ENCODE peak calls at places on chromosome 11, in ten cellular contexts. One of them, this sample, is unnamed.

GRCh38 chr11:34721646-34722045 is 100.8 kb downstream of the EHF start:
- DNase-seq in gastrocnemius medialis: no peak
- DNase-seq in NB4: no peak
- DNase-seq in IMR-90: peak; percentile 27
- DNase-seq in HCT116: no peak
- DNase-seq in K562: no peak
- DNase-seq in body of pancreas: no peak
- DNase-seq in A549: no peak
- DNase-seq in heart left ventricle: no peak
- DNase-seq in uterus: no peak
- DNase-seq in this sample: no peak

GRCh38 chr11:71151561-71151960 is 100.8 kb downstream of the SHANK2 start:
- DNase-seq in gastrocnemius medialis: no peak
- DNase-seq in NB4: no peak
- DNase-seq in IMR-90: no peak
- DNase-seq in HCT116: no peak
- DNase-seq in K562: no peak
- DNase-seq in body of pancreas: no peak
- DNase-seq in A549: no peak
- DNase-seq in heart left ventricle: no peak
- DNase-seq in uterus: no peak
- DNase-seq in this sample: no peak

GRCh38 chr11:68038718-68039525 is at the start of gene TCIRG1:
- DNase-seq in gastrocnemius medialis: peak; percentile 83
- DNase-seq in NB4: peak; percentile 88
- DNase-seq in IMR-90: peak; percentile 70
- DNase-seq in HCT116: peak; percentile 49
- DNase-seq in K562: peak; percentile 90
- DNase-seq in body of pancreas: peak; percentile 93
- DNase-seq in A549: peak; percentile 80
- DNase-seq in heart left ventricle: peak; percentile 92
- DNase-seq in uterus: peak; percentile 87
- DNase-seq in this sample: peak; percentile 84

GRCh38 chr11:113532697-113533424 is 57.7 kb upstream of the DRD2 start:
- DNase-seq in gastrocnemius medialis: peak; percentile 48
- DNase-seq in NB4: peak; percentile 68
- DNase-seq in IMR-90: peak; percentile 71
- DNase-seq in HCT116: peak; percentile 49
- DNase-seq in K562: peak; percentile 71
- DNase-seq in body of pancreas: peak; percentile 77
- DNase-seq in A549: peak; percentile 52
- DNase-seq in heart left ventricle: peak; percentile 79
- DNase-seq in uterus: peak; percentile 66
- DNase-seq in this sample: peak; percentile 71

GRCh38 chr11:33899383-33900037 is 7.6 kb upstream of the LMO2 start:
- DNase-seq in gastrocnemius medialis: peak; percentile 88
- DNase-seq in NB4: no peak
- DNase-seq in IMR-90: peak; percentile 66
- DNase-seq in HCT116: peak; percentile 43
- DNase-seq in K562: peak; percentile 52
- DNase-seq in body of pancreas: peak; percentile 63
- DNase-seq in A549: peak; percentile 31
- DNase-seq in heart left ventricle: peak; percentile 86
- DNase-seq in uterus: peak; percentile 88
- DNase-seq in this sample: peak; percentile 97

GRCh38 chr11:117439256-117439655 is 111.6 kb downstream of the CEP164 start:
- DNase-seq in gastrocnemius medialis: no peak
- DNase-seq in NB4: peak; percentile 29
- DNase-seq in IMR-90: no peak
- DNase-seq in HCT116: no peak
- DNase-seq in K562: no peak
- DNase-seq in body of pancreas: no peak
- DNase-seq in A549: no peak
- DNase-seq in heart left ventricle: no peak
- DNase-seq in uterus: no peak
- DNase-seq in this sample: no peak

GRCh38 chr11:6631356-6631890 is 12.2 kb upstream of the TPP1 start:
- DNase-seq in gastrocnemius medialis: no peak
- DNase-seq in NB4: no peak
- DNase-seq in IMR-90: no peak
- DNase-seq in HCT116: no peak
- DNase-seq in K562: no peak
- DNase-seq in body of pancreas: no peak
- DNase-seq in A549: no peak
- DNase-seq in heart left ventricle: no peak
- DNase-seq in uterus: no peak
- DNase-seq in this sample: no peak

GRCh38 chr11:35204614-35205013 is 65.6 kb downstream of the CD44 start:
- DNase-seq in gastrocnemius medialis: no peak
- DNase-seq in NB4: no peak
- DNase-seq in IMR-90: no peak
- DNase-seq in HCT116: no peak
- DNase-seq in K562: no peak
- DNase-seq in body of pancreas: no peak
- DNase-seq in A549: no peak
- DNase-seq in heart left ventricle: no peak
- DNase-seq in uterus: no peak
- DNase-seq in this sample: no peak

GRCh38 chr11:130828741-130829140 is 87.5 kb downstream of the SNX19 start:
- DNase-seq in gastrocnemius medialis: peak; percentile 61
- DNase-seq in NB4: no peak
- DNase-seq in IMR-90: no peak
- DNase-seq in HCT116: no peak
- DNase-seq in K562: no peak
- DNase-seq in body of pancreas: no peak
- DNase-seq in A549: no peak
- DNase-seq in heart left ventricle: peak; percentile 36
- DNase-seq in uterus: no peak
- DNase-seq in this sample: no peak

DNA sequence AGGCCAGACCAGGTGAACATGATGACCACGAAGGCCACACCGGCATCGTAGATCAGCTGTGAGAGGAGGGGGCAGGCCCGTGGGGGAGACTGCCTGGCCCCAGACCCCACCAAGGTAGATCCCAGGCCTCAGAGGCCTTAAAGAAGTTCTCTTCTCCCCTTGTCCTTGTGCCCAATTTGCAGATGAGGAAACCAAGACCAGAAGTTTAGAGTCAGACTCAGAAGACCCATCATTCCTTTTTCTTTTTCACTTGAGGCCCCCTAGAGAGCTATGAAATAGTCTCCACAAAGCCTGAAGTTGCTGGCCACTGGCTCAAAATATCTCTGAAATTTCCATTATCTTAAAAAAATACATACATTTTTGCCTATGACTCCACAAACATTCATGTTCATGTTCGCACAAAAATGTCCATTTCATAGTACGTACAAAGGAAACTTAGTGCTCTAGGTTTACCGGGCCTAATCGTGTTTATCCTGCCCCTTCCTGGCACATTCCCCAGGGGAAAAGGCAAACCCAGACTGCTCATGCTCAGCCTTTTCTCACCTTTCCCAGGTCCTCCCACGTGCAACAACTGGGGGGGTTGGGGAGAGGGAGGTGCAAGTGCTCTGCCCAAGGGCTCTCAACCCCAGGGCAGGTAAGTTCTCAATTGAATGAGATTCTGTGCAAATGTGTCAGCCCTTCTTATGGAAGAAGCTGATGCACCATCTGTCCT is 19.2 kb downstream of the SLC43A1 start:
- DNase-seq in gastrocnemius medialis: no peak
- DNase-seq in NB4: no peak
- DNase-seq in IMR-90: no peak
- DNase-seq in HCT116: no peak
- DNase-seq in K562: no peak
- DNase-seq in body of pancreas: peak; percentile 81
- DNase-seq in A549: no peak
- DNase-seq in heart left ventricle: no peak
- DNase-seq in uterus: no peak
- DNase-seq in this sample: no peak
- H3K4me3 ChIP-seq in gastrocnemius medialis: no peak overlapping the region
- H3K4me3 ChIP-seq in NB4: no peak overlapping the region
- H3K4me3 ChIP-seq in IMR-90: no peak overlapping the region
- H3K4me3 ChIP-seq in HCT116: no peak overlapping the region
- H3K4me3 ChIP-seq in K562: no peak overlapping the region
- H3K4me3 ChIP-seq in body of pancreas: no peak overlapping the region
- H3K4me3 ChIP-seq in A549: no peak overlapping the region
- H3K4me3 ChIP-seq in heart left ventricle: no peak overlapping the region
- H3K4me3 ChIP-seq in uterus: no peak overlapping the region
- H3K4me3 ChIP-seq in this sample: no peak overlapping the region

GRCh38 chr11:355581-356458 is 13.5 kb upstream of the B4GALNT4 start:
- DNase-seq in gastrocnemius medialis: peak; percentile 77
- DNase-seq in NB4: peak; percentile 93
- DNase-seq in IMR-90: peak; percentile 94
- DNase-seq in HCT116: peak; percentile 65
- DNase-seq in K562: peak; percentile 87
- DNase-seq in body of pancreas: peak; percentile 95
- DNase-seq in A549: peak; percentile 92
- DNase-seq in heart left ventricle: peak; percentile 96
- DNase-seq in uterus: peak; percentile 98
- DNase-seq in this sample: peak; percentile 85

GRCh38 chr11:358129-358805 is 11.0 kb upstream of the B4GALNT4 start:
- DNase-seq in gastrocnemius medialis: no peak
- DNase-seq in NB4: no peak
- DNase-seq in IMR-90: no peak
- DNase-seq in HCT116: no peak
- DNase-seq in K562: peak; percentile 13
- DNase-seq in body of pancreas: no peak
- DNase-seq in A549: no peak
- DNase-seq in heart left ventricle: no peak
- DNase-seq in uterus: no peak
- DNase-seq in this sample: no peak

GRCh38 chr11:359181-359714 is 10.1 kb upstream of the B4GALNT4 start:
- DNase-seq in gastrocnemius medialis: no peak
- DNase-seq in NB4: no peak
- DNase-seq in IMR-90: no peak
- DNase-seq in HCT116: no peak
- DNase-seq in K562: no peak
- DNase-seq in body of pancreas: no peak
- DNase-seq in A549: no peak
- DNase-seq in heart left ventricle: no peak
- DNase-seq in uterus: no peak
- DNase-seq in this sample: no peak

GRCh38 chr11:356610-357009 is 12.7 kb upstream of the B4GALNT4 start:
- DNase-seq in gastrocnemius medialis: no peak
- DNase-seq in NB4: no peak
- DNase-seq in IMR-90: no peak
- DNase-seq in HCT116: no peak
- DNase-seq in K562: no peak
- DNase-seq in body of pancreas: no peak
- DNase-seq in A549: no peak
- DNase-seq in heart left ventricle: no peak
- DNase-seq in uterus: no peak
- DNase-seq in this sample: no peak

DNA sequence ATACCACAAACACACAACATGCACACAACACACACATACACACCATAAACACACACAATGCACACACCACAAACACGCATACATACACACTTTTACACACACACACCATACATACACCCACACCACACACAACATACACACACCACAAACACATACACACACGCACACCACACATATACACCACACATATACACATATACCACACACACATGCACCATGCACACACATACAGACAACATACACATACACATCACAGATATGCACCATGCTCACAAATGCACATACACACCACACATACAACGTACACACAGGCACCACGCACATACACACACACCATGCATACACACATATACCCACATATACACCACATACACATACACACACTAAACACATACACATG is 11.7 kb upstream of the B4GALNT4 start:
- DNase-seq in gastrocnemius medialis: no peak
- DNase-seq in NB4: no peak
- DNase-seq in IMR-90: no peak
- DNase-seq in HCT116: no peak
- DNase-seq in K562: no peak
- DNase-seq in body of pancreas: no peak
- DNase-seq in A549: no peak
- DNase-seq in heart left ventricle: no peak
- DNase-seq in uterus: no peak
- DNase-seq in this sample: no peak
- TF ChIP-seq POLR2A in gastrocnemius medialis: no peak
- TF ChIP-seq POLR2A in NB4: no peak
- TF ChIP-seq POLR2A in IMR-90: no peak
- TF ChIP-seq POLR2A in HCT116: no peak
- TF ChIP-seq POLR2A in K562: no peak
- TF ChIP-seq POLR2A in body of pancreas: no peak
- TF ChIP-seq POLR2A in A549: no peak
- TF ChIP-seq POLR2A in heart left ventricle: no peak
- TF ChIP-seq POLR2A in uterus: no peak
- TF ChIP-seq POLR2A in this sample: no peak

GRCh38 chr11:101129203-101129943 is at the start of gene PGR:
- DNase-seq in gastrocnemius medialis: no peak
- DNase-seq in NB4: no peak
- DNase-seq in IMR-90: no peak
- DNase-seq in HCT116: no peak
- DNase-seq in K562: peak; percentile 35
- DNase-seq in body of pancreas: peak; percentile 16
- DNase-seq in A549: no peak
- DNase-seq in heart left ventricle: peak; percentile 69
- DNase-seq in uterus: peak; percentile 86
- DNase-seq in this sample: peak; percentile 23

GRCh38 chr11:101128571-101129202 is 926 bp downstream of the PGR start:
- DNase-seq in gastrocnemius medialis: no peak
- DNase-seq in NB4: no peak
- DNase-seq in IMR-90: no peak
- DNase-seq in HCT116: no peak
- DNase-seq in K562: peak; percentile 24
- DNase-seq in body of pancreas: no peak
- DNase-seq in A549: no peak
- DNase-seq in heart left ventricle: peak; percentile 37
- DNase-seq in uterus: peak; percentile 50
- DNase-seq in this sample: peak; percentile 82

GRCh38 chr11:101126551-101127347 is 2.9 kb downstream of the PGR start:
- DNase-seq in gastrocnemius medialis: no peak
- DNase-seq in NB4: no peak
- DNase-seq in IMR-90: no peak
- DNase-seq in HCT116: no peak
- DNase-seq in K562: peak; percentile 17
- DNase-seq in body of pancreas: no peak
- DNase-seq in A549: no peak
- DNase-seq in heart left ventricle: peak; percentile 74
- DNase-seq in uterus: peak; percentile 67
- DNase-seq in this sample: peak; percentile 17

GRCh38 chr11:101127348-101127698 is 2.3 kb downstream of the PGR start:
- DNase-seq in gastrocnemius medialis: no peak
- DNase-seq in NB4: no peak
- DNase-seq in IMR-90: no peak
- DNase-seq in HCT116: no peak
- DNase-seq in K562: peak; percentile 29
- DNase-seq in body of pancreas: peak; percentile 12
- DNase-seq in A549: no peak
- DNase-seq in heart left ventricle: peak; percentile 56
- DNase-seq in uterus: peak; percentile 32
- DNase-seq in this sample: no peak

GRCh38 chr11:101127699-101128570 is 1.7 kb downstream of the PGR start:
- DNase-seq in gastrocnemius medialis: no peak
- DNase-seq in NB4: no peak
- DNase-seq in IMR-90: no peak
- DNase-seq in HCT116: no peak
- DNase-seq in K562: peak; percentile 34
- DNase-seq in body of pancreas: peak; percentile 13
- DNase-seq in A549: no peak
- DNase-seq in heart left ventricle: peak; percentile 62
- DNase-seq in uterus: peak; percentile 37
- DNase-seq in this sample: peak; percentile 85
- H3K4me3 ChIP-seq in gastrocnemius medialis: peak overlapping the region; percentile 59
- H3K4me3 ChIP-seq in NB4: no peak overlapping the region
- H3K4me3 ChIP-seq in IMR-90: peak overlapping the region; percentile 41
- H3K4me3 ChIP-seq in HCT116: no peak overlapping the region
- H3K4me3 ChIP-seq in K562: peak overlapping the region; percentile 54
- H3K4me3 ChIP-seq in body of pancreas: no peak overlapping the region
- H3K4me3 ChIP-seq in A549: peak overlapping the region; percentile 47
- H3K4me3 ChIP-seq in heart left ventricle: peak overlapping the region; percentile 80
- H3K4me3 ChIP-seq in uterus: peak overlapping the region; percentile 79
- H3K4me3 ChIP-seq in this sample: peak overlapping the region; percentile 34

GRCh38 chr11:111926505-111927391 is 8.0 kb downstream of the C11orf52 start:
- DNase-seq in gastrocnemius medialis: peak; percentile 96
- DNase-seq in NB4: peak; percentile 98
- DNase-seq in IMR-90: peak; percentile 96
- DNase-seq in HCT116: peak; percentile 93
- DNase-seq in K562: peak; percentile 98
- DNase-seq in body of pancreas: peak; percentile 98
- DNase-seq in A549: peak; percentile 93
- DNase-seq in heart left ventricle: peak; percentile 97
- DNase-seq in uterus: peak; percentile 96
- DNase-seq in this sample: peak; percentile 95
- TF ChIP-seq POLR2A in gastrocnemius medialis: peak; percentile 78
- TF ChIP-seq POLR2A in NB4: peak; percentile 95
- TF ChIP-seq POLR2A in IMR-90: peak; percentile 74
- TF ChIP-seq POLR2A in HCT116: no peak
- TF ChIP-seq POLR2A in K562: peak; percentile 89
- TF ChIP-seq POLR2A in body of pancreas: no peak
- TF ChIP-seq POLR2A in A549: peak; percentile 63
- TF ChIP-seq POLR2A in heart left ventricle: no peak
- TF ChIP-seq POLR2A in uterus: peak; percentile 62
- TF ChIP-seq POLR2A in this sample: peak; percentile 25

This sample was measured in lower leg skin.